ENCODE peak calls at places on chromosomes 6 and 20, in four cellular contexts. Z, H, C and B are unnamed samples.

GRCh38 chr6:75317503-75318206 is 33.1 kb upstream of the TMEM30A start:
- DNase-seq in H (no peak), Z (no peak), C (peak), B (peak)

GRCh38 chr20:3922223-3922982 is 33.2 kb downstream of the PANK2 start:
- DNase-seq in H (no peak), C (no peak), Z (no peak), B (no peak)

GRCh38 chr6:137182654-137183073 is 9.2 kb upstream of the IL22RA2 start:
- DNase-seq in H (no peak), C (no peak), Z (no peak), B (peak)

GRCh38 chr6:137867685-137868509 is 838 bp downstream of the TNFAIP3 start:
- DNase-seq in H (no peak), C (peak), Z (peak), B (no peak)

GRCh38 chr6:130978180-130978579 is 84.9 kb downstream of the EPB41L2 start:
- DNase-seq in Z (no peak), H (no peak), C (no peak), B (no peak)

GRCh38 chr20:44961024-44961866 is 1.0 kb upstream of the TOMM34 start:
- DNase-seq in Z (no peak), H (no peak), C (peak), B (peak)

GRCh38 chr6:150185697-150186096 is 42.9 kb downstream of the PPP1R14C start:
- DNase-seq in Z (no peak), H (no peak), C (no peak), B (no peak)

GRCh38 chr6:127518710-127519468 is at the start of gene MTCL3:
- DNase-seq in Z (peak), C (peak), H (peak), B (peak)

GRCh38 chr6:40937491-40937890 is 101.5 kb downstream of the UNC5CL start:
- DNase-seq in Z (no peak), C (peak), H (no peak), B (no peak)

GRCh38 chr6:165729307-165729936 is 66.4 kb upstream of the PDE10A start:
- DNase-seq in H (no peak), C (peak), Z (no peak), B (peak)

GRCh38 chr20:40506567-40506966 is 182.5 kb downstream of the MAFB start:
- DNase-seq in Z (no peak), C (peak), H (no peak), B (peak)

GRCh38 chr20:16828666-16829305 is 80.6 kb downstream of the OTOR start:
- DNase-seq in C (peak), Z (no peak), H (no peak), B (no peak)

GRCh38 chr6:37547564-37548061 is 47.9 kb upstream of the CCDC167 start:
- DNase-seq in Z (no peak), H (no peak), C (peak), B (no peak)

GRCh38 chr6:35385457-35386202 is 43.3 kb downstream of the PPARD start:
- DNase-seq in Z (no peak), H (no peak), C (no peak), B (no peak)

GRCh38 chr6:35377002-35377401 is 34.6 kb downstream of the PPARD start:
- DNase-seq in C (peak), Z (no peak), H (no peak), B (no peak)

GRCh38 chr6:35378281-35378680 is 35.9 kb downstream of the PPARD start:
- DNase-seq in C (no peak), H (no peak), Z (no peak), B (no peak)

GRCh38 chr6:35382015-35382414 is 39.7 kb downstream of the PPARD start:
- DNase-seq in H (no peak), C (no peak), Z (no peak), B (no peak)

DNA sequence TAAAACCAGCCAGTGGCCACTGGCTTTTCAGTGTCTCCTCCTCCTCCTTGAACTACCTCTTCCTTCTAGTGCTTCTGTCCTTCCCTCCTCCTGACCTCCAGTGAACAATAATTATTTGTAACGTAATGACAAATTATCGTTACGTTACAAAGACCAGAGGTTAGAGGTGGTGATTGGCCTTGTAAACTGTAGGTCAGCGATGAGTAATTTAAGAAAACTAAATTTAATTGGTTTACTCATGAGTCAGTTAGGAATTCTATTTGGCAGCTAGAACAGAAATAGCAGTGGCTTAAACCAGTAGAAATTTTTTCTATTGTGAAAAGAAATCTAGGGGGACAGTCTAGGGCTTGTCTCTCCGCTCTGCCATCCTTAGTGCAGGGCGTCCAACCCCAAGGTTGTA is 38.8 kb downstream of the PPARD start:
- DNase-seq in H (no peak), C (peak), Z (no peak), B (no peak)
- H4K5ac ChIP-seq in H (no peak), C (peak), Z (no peak), B (no peak)

DNA sequence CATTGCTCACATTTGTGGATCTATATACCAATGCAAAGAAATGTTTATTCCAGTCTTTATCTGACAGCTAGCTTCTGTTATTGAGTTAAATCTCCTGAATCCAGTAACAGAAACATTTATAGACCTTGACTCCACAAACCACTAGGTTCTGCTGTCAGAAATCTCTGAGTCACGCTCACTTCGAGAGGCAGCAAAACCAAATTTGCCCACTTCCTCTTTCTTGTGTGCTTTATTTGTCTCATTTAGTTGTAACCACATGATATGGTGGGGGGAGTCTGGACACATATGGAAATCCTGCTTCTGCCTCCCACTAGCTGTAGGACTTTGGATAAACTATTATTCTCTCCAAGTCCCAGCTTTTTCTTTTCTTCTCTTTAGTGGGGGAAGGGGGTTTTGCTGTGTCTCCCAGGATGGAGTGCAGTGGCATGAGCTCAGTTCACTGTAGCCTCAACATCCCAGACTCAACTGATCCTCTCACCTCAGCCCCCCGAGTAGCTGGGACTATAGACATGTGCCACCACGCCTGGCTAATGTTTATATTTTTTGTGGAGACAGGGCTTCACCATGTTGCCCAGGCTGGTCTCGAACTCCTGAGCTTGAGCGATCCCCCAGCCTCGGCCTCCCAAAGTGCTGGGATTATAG is 54.4 kb downstream of the IPCEF1 start:
- DNase-seq in C (peak), Z (no peak), H (no peak), B (no peak)
- H3K4me2 ChIP-seq in C (peak), Z (no peak), H (no peak), B (no peak)

DNA sequence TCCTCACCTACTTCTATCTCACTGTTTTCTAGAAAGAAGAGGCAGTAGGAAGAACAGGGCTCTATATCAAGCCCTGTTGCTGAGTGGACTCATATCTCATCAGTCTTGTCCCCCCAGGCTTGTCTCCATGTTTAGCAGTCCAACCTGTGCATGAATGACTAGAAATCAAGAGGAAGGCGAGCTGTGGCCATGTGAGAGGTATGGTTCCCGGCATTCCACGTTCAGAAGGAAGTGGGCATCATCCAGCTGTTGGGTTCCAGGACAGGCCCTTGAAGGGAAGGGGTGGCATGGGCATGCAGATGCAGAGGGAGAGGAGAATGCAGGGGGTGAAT is 176.6 kb downstream of the MRPL14 start:
- DNase-seq in C (no peak), H (no peak), Z (no peak), B (no peak)
- H4K5ac ChIP-seq in C (no peak), H (no peak), Z (no peak), B (no peak)

GRCh38 chr6:106629103-106629858 is at the start of the genes QRSL1 and RTN4IP1:
- DNase-seq in Z (peak), H (peak), C (peak), B (peak)

GRCh38 chr6:106629859-106630163 is 433 bp downstream of the QRSL1 start:
- DNase-seq in H (no peak), C (no peak), Z (no peak), B (no peak)

GRCh38 chr6:106623039-106623438 is 6.3 kb downstream of the RTN4IP1 start:
- DNase-seq in H (no peak), Z (no peak), C (no peak), B (no peak)

GRCh38 chr6:106628658-106629102 is 618 bp downstream of the RTN4IP1 start:
- DNase-seq in H (no peak), Z (no peak), C (peak), B (peak)

DNA sequence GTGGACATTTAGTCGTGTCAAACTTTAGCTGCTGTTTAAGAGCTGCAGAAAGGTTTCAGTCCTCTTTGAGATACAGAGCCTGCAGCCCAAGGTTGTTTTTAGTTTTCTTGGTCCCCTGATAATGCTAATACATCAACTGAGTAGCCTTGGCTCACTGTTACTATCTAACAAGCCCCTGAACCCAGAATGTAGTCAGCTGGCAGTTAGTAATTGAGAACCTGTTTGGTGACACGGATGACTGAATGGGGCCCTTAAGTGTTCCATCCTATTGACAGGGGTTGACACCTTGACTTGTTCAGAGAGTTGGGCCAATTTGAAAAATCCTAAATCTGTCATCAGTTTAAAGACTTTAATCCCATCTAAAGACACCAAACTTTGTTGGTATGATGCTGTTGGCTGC is 2.8 kb downstream of the RTN4IP1 start:
- DNase-seq in H (no peak), C (no peak), Z (no peak), B (no peak)
- H3K4me2 ChIP-seq in H (no peak), C (peak), Z (no peak), B (no peak)

GRCh38 chr20:10558635-10559187 is 115.1 kb downstream of the JAG1 start:
- DNase-seq in Z (no peak), H (no peak), C (peak), B (peak)
- H4K5ac ChIP-seq in Z (no peak), H (peak), C (peak), B (no peak)

GRCh38 chr6:54063228-54063539 is 48.1 kb upstream of the MLIP start:
- DNase-seq in Z (no peak), H (no peak), C (no peak), B (no peak)
- H3K4me2 ChIP-seq in Z (no peak), H (no peak), C (no peak), B (no peak)